ENCODE peak calls at places on chromosomes 11 and 22, in seven cellular contexts. U is right atrium auricular region, M is PC-3, S is Peyer's patch, B is lower lobe of right lung, J is right lobe of liver, Z is brain microvascular endothelial cell. T is an unnamed sample. For H3K36me3, the result is how much of the 10 kb centered on the place peaks cover.

GRCh38 chr22:22593964-22594656 is 35.0 kb upstream of the PRAME start:
- DNase-seq in Z (peak), S (peak), M (peak), J (peak), B (peak), U (no peak), T (no peak)

GRCh38 chr11:1030556-1030955 is 6.0 kb downstream of the MUC6 start:
- DNase-seq in Z (no peak), J (no peak), M (no peak), B (no peak), U (no peak), S (no peak), T (no peak)

GRCh38 chr11:32382339-32383049 is 52.8 kb downstream of the WT1 start:
- DNase-seq in Z (no peak), M (peak), B (no peak), J (no peak), S (no peak), U (no peak), T (no peak)

GRCh38 chr11:75905434-75905833 is 90.4 kb downstream of the UVRAG start:
- DNase-seq in M (no peak), S (no peak), J (no peak), Z (no peak), B (no peak), U (no peak), T (no peak)

GRCh38 chr22:20055654-20056053 is 24.4 kb upstream of the DGCR8 start:
- DNase-seq in M (no peak), J (no peak), B (no peak), U (no peak), Z (no peak), S (no peak), T (no peak)

GRCh38 chr22:39469681-39470461 is 13.1 kb downstream of the MGAT3 start:
- DNase-seq in B (no peak), J (no peak), U (no peak), S (peak), Z (no peak), M (no peak), T (no peak)

GRCh38 chr11:102853956-102854355 is 10.5 kb upstream of the MMP3 start:
- DNase-seq in S (no peak), M (no peak), B (no peak), U (no peak), J (no peak), Z (no peak), T (no peak)

GRCh38 chr11:36492724-36493304 is 17.3 kb downstream of the TRAF6 start:
- DNase-seq in B (no peak), J (no peak), U (no peak), M (peak), S (no peak), Z (peak), T (no peak)

GRCh38 chr11:134026655-134027343 is 42.1 kb upstream of the JAM3 start:
- DNase-seq in M (no peak), Z (no peak), S (no peak), J (no peak), B (no peak), U (no peak), T (no peak)

GRCh38 chr11:83292709-83293435 is 6.7 kb upstream of the CCDC90B start:
- DNase-seq in Z (peak), M (peak), U (no peak), J (no peak), S (no peak), B (no peak), T (no peak)

GRCh38 chr11:131854391-131854790 is 484.0 kb downstream of the NTM start:
- DNase-seq in U (no peak), S (no peak), B (no peak), J (no peak), M (no peak), Z (no peak), T (no peak)

GRCh38 chr22:48576333-48577013 is 1251.2 kb downstream of the BRD1 start:
- DNase-seq in S (no peak), Z (no peak), U (no peak), B (peak), M (no peak), J (no peak), T (no peak)

GRCh38 chr11:71120346-71120963 is 131.9 kb downstream of the SHANK2 start:
- DNase-seq in M (peak), S (no peak), J (no peak), Z (no peak), U (no peak), B (peak), T (no peak)

GRCh38 chr22:26995222-26995621 is 337.8 kb downstream of the MIAT start:
- DNase-seq in J (no peak), U (no peak), M (no peak), S (no peak), Z (no peak), B (no peak), T (no peak)

GRCh38 chr11:8018742-8019631 is 31.9 kb downstream of the EIF3F start:
- DNase-seq in J (peak), U (peak), M (peak), S (peak), Z (peak), B (peak), T (no peak)

GRCh38 chr11:62556102-62556871 is 9.7 kb upstream of the AHNAK start:
- DNase-seq in U (peak), M (peak), Z (peak), B (peak), S (peak), J (peak), T (peak)

DNA sequence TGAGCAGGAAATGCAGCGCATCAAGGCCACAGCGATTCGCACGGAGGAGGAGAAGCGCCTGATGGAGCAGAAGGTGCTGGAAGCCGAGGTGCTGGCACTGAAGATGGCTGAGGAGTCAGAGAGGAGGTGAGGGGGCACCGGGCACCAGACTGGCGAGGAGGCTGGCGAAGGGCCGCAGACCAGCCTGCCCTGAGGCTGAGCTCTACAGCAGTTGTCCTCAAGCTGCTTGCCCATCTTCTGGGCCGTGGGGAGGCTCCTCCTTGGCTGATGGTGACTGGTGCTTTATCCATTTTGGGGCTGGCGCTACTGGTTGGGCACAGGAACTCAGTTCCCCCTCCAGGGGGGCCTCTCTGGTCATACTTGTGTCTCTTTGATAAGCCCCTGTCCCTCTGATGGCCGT is 46.4 kb upstream of the CABP7 start:
- DNase-seq in M (no peak), B (no peak), J (no peak), Z (no peak), S (no peak), U (no peak), T (no peak)
- H3K36me3 ChIP-seq in M (half or more), B (half or more), J (half or more), Z (half or more), S (under half), U (half or more), T (under half)

DNA sequence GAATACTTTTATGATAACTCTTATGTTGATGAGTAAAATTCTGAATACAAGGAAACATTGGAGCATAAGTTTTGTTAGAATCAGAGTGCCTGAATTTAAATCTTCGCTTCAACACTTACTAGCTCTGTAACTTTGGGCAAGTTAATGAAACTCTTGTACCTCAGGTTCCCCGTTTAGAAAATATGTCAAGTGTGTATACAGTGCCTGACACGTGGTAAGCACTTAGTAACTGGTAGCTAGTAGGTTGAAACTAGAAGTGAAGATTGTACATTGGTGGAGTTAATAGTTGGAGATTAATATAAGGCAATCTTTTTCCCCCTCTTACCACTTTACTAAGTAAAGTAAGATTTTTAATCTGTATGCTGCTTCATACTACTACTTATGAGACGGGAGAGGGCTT is 24.8 kb upstream of the NAT10 start:
- DNase-seq in Z (no peak), U (no peak), J (no peak), B (no peak), M (no peak), S (no peak), T (no peak)
- H3K36me3 ChIP-seq in Z (half or more), U (half or more), J (half or more), B (half or more), M (half or more), S (under half), T (under half)

DNA sequence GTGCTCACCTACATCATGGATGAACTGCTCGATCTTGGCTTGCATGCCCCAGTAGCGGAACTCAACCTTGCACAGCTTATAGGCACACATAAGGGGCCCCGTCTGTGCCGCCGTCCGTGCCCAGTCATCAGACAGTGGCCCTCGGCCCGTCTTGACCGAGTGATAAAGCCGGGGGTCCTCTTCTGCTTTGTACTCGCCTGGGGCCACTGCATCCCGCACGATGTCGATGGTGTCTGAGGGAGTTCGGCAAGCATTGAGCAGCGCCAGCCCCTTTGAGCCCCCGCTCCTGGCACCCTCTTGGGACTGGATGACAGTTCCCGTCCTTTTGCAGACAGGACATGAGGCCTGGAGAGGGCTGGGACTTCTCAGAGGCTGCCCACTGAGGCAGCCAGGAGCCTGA is 3.3 kb downstream of the PITPNM1 start:
- DNase-seq in S (no peak), U (no peak), B (no peak), J (no peak), Z (no peak), M (no peak), T (no peak)
- H3K36me3 ChIP-seq in S (under half), U (under half), B (half or more), J (under half), Z (under half), M (under half), T (under half)

GRCh38 chr11:13368041-13368446 is 90.5 kb downstream of the BMAL1 start:
- DNase-seq in U (no peak), M (no peak), Z (peak), S (no peak), B (no peak), J (no peak), T (peak)
- H3K36me3 ChIP-seq in U (half or more), M (under half), Z (under half), S (under half), B (half or more), J (half or more), T (under half)

GRCh38 chr11:10777393-10777793 is 26.3 kb downstream of the CTR9 start:
- DNase-seq in S (no peak), B (no peak), J (no peak), M (no peak), U (no peak), Z (no peak), T (no peak)
- H3K36me3 ChIP-seq in S (under half), B (under half), J (half or more), M (under half), U (half or more), Z (half or more), T (under half)

DNA sequence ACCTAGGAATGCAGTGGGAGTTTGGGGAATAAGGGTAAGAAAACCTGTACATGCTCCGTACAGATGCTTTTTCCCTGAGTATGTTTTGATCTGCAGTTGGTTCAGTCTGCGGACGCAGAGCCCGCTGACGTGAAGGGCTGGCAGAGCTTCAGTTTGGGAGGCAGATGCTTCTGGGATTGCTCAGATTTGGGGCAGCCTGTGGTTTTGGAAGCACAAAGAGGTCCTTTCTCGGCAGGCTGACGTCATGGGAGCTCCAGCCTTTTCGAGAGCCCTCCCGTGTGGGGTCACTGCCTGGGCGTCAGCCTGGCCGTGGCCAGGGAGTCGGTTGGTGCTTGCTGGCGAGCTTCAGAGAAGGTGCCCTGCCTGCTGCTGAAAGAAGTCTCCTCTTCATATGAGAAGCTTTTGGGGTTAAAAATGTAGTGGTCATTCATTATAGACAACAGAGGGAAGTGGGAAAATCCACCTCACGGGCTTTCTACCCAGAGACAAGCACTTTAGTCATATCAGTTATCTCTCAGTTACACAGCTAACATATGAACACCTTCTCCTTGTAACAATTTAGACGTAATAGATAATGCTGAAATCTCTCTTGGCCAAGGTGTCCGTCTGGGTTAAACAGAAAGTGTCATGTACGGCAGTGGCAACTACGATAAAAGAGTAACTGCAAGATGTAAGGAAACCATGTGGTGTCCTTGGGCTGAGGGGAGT is 26.8 kb downstream of the TPCN2 start:
- DNase-seq in J (no peak), S (peak), Z (peak), M (peak), U (peak), B (no peak), T (peak)
- H3K36me3 ChIP-seq in J (half or more), S (under half), Z (under half), M (under half), U (under half), B (half or more), T (under half)

DNA sequence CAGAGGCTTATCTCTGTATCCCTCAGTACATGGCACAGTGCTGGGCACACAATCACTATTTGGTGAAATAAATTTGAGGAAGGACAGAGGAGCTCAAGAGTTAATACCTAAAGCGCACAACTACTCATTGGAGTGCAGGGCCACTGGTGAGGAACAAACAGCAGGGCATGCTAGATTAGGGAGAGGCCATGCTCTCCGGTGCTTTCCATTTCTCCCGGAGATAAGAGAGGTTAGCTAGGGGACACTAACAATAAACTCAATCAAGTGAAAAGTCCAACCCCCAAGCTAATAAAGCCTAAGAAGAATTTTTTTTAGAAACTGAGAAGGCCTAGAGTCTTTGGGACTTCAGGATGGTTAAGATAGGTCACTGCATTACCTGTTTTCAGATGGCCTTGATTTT is 29.1 kb downstream of the NFRKB start:
- DNase-seq in B (no peak), Z (no peak), S (no peak), M (no peak), U (no peak), J (no peak), T (no peak)
- H3K36me3 ChIP-seq in B (half or more), Z (under half), S (under half), M (half or more), U (half or more), J (half or more), T (under half)

GRCh38 chr22:41271787-41272186 is 14.2 kb downstream of the RANGAP1 start:
- DNase-seq in B (no peak), S (no peak), M (no peak), U (no peak), J (no peak), Z (no peak), T (no peak)

GRCh38 chr22:41267958-41268357 is 18.0 kb downstream of the RANGAP1 start:
- DNase-seq in Z (no peak), S (no peak), U (no peak), B (no peak), J (no peak), M (no peak), T (no peak)

GRCh38 chr22:41274856-41275255 is 11.1 kb downstream of the RANGAP1 start:
- DNase-seq in S (no peak), Z (no peak), U (no peak), B (no peak), M (no peak), J (no peak), T (no peak)

GRCh38 chr22:41273128-41273527 is 12.9 kb downstream of the RANGAP1 start:
- DNase-seq in M (no peak), S (no peak), Z (no peak), J (no peak), U (no peak), B (no peak), T (no peak)
- H3K36me3 ChIP-seq in M (under half), S (under half), Z (half or more), J (half or more), U (half or more), B (half or more), T (under half)

GRCh38 chr11:34811858-34812257 is 104.3 kb downstream of the APIP start:
- DNase-seq in U (no peak), M (no peak), S (no peak), J (no peak), B (no peak), Z (no peak), T (no peak)

GRCh38 chr11:34819740-34820482 is 96.3 kb downstream of the APIP start:
- DNase-seq in M (no peak), J (no peak), U (no peak), Z (no peak), B (no peak), S (no peak), T (no peak)

GRCh38 chr11:34812905-34813576 is 103.1 kb downstream of the APIP start:
- DNase-seq in M (no peak), B (no peak), U (no peak), J (no peak), Z (no peak), S (no peak), T (no peak)

GRCh38 chr11:34816698-34817213 is 99.4 kb downstream of the APIP start:
- DNase-seq in J (no peak), U (no peak), Z (no peak), M (no peak), S (no peak), B (no peak), T (no peak)
- H3K36me3 ChIP-seq in J (under half), U (under half), Z (under half), M (under half), S (under half), B (under half), T (under half)

GRCh38 chr11:85977751-85978160 is 91.1 kb downstream of the PICALM start:
- DNase-seq in Z (no peak), U (no peak), J (no peak), S (no peak), M (no peak), B (no peak), T (no peak)
- H3K36me3 ChIP-seq in Z (under half), U (half or more), J (half or more), S (under half), M (under half), B (half or more), T (under half)